ENCODE peak calls at places on chromosome 10, in six cellular contexts. T is WTC11, C is A549, H is HCT116, D is SK-N-SH, V is HepG2. L is an unnamed sample.

GRCh38 chr10:89391882-89392756 is at the start of gene IFIT1:
- DNase-seq in C (peak), T (no peak), D (peak), V (peak), H (peak), L (peak)

GRCh38 chr10:88386878-88387773 is 196.0 kb downstream of the RNLS start:
- DNase-seq in V (peak), D (peak), H (peak), T (no peak), C (peak), L (peak)

GRCh38 chr10:124498071-124498470 is 36.4 kb downstream of the LHPP start:
- DNase-seq in H (no peak), C (no peak), T (no peak), D (no peak), V (no peak), L (no peak)

GRCh38 chr10:126012485-126012884 is 116.1 kb downstream of the FANK1 start:
- DNase-seq in H (no peak), V (no peak), C (no peak), T (no peak), D (no peak), L (no peak)

GRCh38 chr10:12526311-12526710 is 177.0 kb downstream of the CAMK1D start:
- DNase-seq in H (no peak), D (no peak), T (no peak), V (no peak), C (no peak), L (no peak)

GRCh38 chr10:89653410-89653828 is 8.4 kb upstream of the PANK1 start:
- DNase-seq in H (no peak), V (peak), D (no peak), C (no peak), T (no peak), L (no peak)

GRCh38 chr10:97703398-97704067 is 10.0 kb upstream of the MARVELD1 start:
- DNase-seq in T (no peak), C (no peak), D (no peak), H (no peak), V (no peak), L (no peak)

GRCh38 chr10:1379601-1380000 is 323.4 kb downstream of the WDR37 start:
- DNase-seq in C (no peak), H (no peak), V (no peak), D (peak), T (peak), L (no peak)

GRCh38 chr10:4981722-4982471 is 18.7 kb downstream of the AKR1C1 start:
- DNase-seq in V (peak), C (peak), D (peak), T (peak), H (peak), L (peak)

GRCh38 chr10:133200621-133201031 is 29.4 kb upstream of the UTF1 start:
- DNase-seq in V (no peak), C (no peak), T (no peak), H (no peak), D (no peak), L (no peak)

GRCh38 chr10:72812798-72813430 is 80.6 kb upstream of the OIT3 start:
- DNase-seq in C (no peak), H (peak), V (no peak), T (no peak), D (no peak), L (peak)

GRCh38 chr10:61751599-61751998 is 88.9 kb downstream of the CABCOCO1 start:
- DNase-seq in H (no peak), D (no peak), V (no peak), T (no peak), C (no peak), L (no peak)

GRCh38 chr10:21534611-21535493 is 820 bp downstream of the MLLT10 start:
- DNase-seq in V (peak), C (peak), T (peak), D (peak), H (no peak), L (peak)

GRCh38 chr10:54484186-54484585 is 316.8 kb downstream of the PCDH15 start:
- DNase-seq in T (no peak), H (no peak), D (no peak), V (no peak), C (no peak), L (no peak)

GRCh38 chr10:112958275-112958995 is 8.4 kb downstream of the TCF7L2 start:
- DNase-seq in T (no peak), H (no peak), D (no peak), C (peak), V (no peak), L (no peak)

GRCh38 chr10:78316451-78316931 is 282.8 kb downstream of the RPS24 start:
- DNase-seq in V (no peak), T (no peak), D (no peak), H (no peak), C (no peak), L (no peak)

GRCh38 chr10:113399051-113399450 is 153.8 kb upstream of the HABP2 start:
- DNase-seq in H (no peak), D (no peak), V (no peak), C (no peak), T (no peak), L (no peak)

GRCh38 chr10:71812016-71812912 is 38.8 kb downstream of the PSAP start:
- DNase-seq in C (peak), V (peak), D (peak), T (peak), H (peak), L (peak)

GRCh38 chr10:88971668-88972067 is 18.9 kb upstream of the FAS start:
- DNase-seq in T (no peak), D (no peak), C (no peak), H (no peak), V (no peak), L (no peak)

GRCh38 chr10:43392757-43393156 is 16.2 kb downstream of the HNRNPF start:
- DNase-seq in D (no peak), T (no peak), C (no peak), V (no peak), H (no peak), L (no peak)

GRCh38 chr10:97149065-97149680 is 36.6 kb downstream of the SLIT1 start:
- DNase-seq in T (no peak), C (no peak), V (no peak), H (no peak), D (no peak), L (no peak)

GRCh38 chr10:79135790-79136189 is 67.0 kb downstream of the ZMIZ1 start:
- DNase-seq in H (no peak), T (no peak), V (no peak), C (no peak), D (no peak), L (no peak)

GRCh38 chr10:80204193-80204714 is 1.1 kb downstream of the ANXA11 start:
- DNase-seq in H (no peak), D (no peak), C (peak), T (peak), V (peak), L (peak)

GRCh38 chr10:124035928-124036558 is 57.4 kb downstream of the CHST15 start:
- DNase-seq in C (peak), V (peak), D (no peak), H (no peak), T (no peak), L (peak)

GRCh38 chr10:70619271-70620019 is 16.9 kb upstream of the PRF1 start:
- DNase-seq in V (no peak), T (no peak), D (no peak), H (peak), C (peak), L (peak)
- TF ChIP-seq CTCF in V (no peak), T (peak), D (peak), H (peak), C (peak), L (peak)

GRCh38 chr10:104584541-104584940 is 56.5 kb upstream of the SORCS3 start:
- DNase-seq in C (no peak), D (no peak), H (no peak), V (no peak), T (no peak), L (no peak)

GRCh38 chr10:104589871-104590270 is 51.2 kb upstream of the SORCS3 start:
- DNase-seq in D (no peak), V (no peak), H (peak), C (peak), T (no peak), L (no peak)

GRCh38 chr10:104591451-104591850 is 49.6 kb upstream of the SORCS3 start:
- DNase-seq in V (no peak), H (no peak), D (peak), C (no peak), T (no peak), L (no peak)

GRCh38 chr10:104589431-104589830 is 51.7 kb upstream of the SORCS3 start:
- DNase-seq in V (no peak), C (no peak), T (no peak), D (no peak), H (no peak), L (no peak)
- TF ChIP-seq MAX in V (no peak), C (no peak), T (no peak), D (no peak), H (no peak), L (no peak)

GRCh38 chr10:119252051-119252465 is 44.7 kb downstream of the GRK5 start:
- DNase-seq in D (peak), V (peak), H (no peak), T (no peak), C (no peak), L (no peak)
- TF ChIP-seq CTCF in D (no peak), V (peak), H (no peak), T (no peak), C (no peak), L (no peak)

GRCh38 chr10:17138450-17139062 is 8.9 kb upstream of the CUBN start:
- DNase-seq in V (peak), T (no peak), D (no peak), H (no peak), C (no peak), L (no peak)
- TF ChIP-seq MAX in V (no peak), T (no peak), D (no peak), H (no peak), C (no peak), L (no peak)

GRCh38 chr10:101035916-101036702 is 5.1 kb downstream of the SFXN3 start:
- DNase-seq in H (no peak), D (no peak), T (no peak), C (no peak), V (no peak), L (no peak)

GRCh38 chr10:101036726-101037125 is 5.7 kb downstream of the SFXN3 start:
- DNase-seq in T (no peak), D (no peak), H (no peak), C (no peak), V (no peak), L (no peak)

GRCh38 chr10:101040061-101040460 is 9.0 kb downstream of the SFXN3 start:
- DNase-seq in V (no peak), H (no peak), D (no peak), T (no peak), C (no peak), L (no peak)

GRCh38 chr10:101040851-101041250 is 9.8 kb downstream of the SFXN3 start:
- DNase-seq in T (no peak), V (no peak), C (no peak), H (no peak), D (no peak), L (no peak)

GRCh38 chr10:101038486-101038885 is 7.5 kb downstream of the SFXN3 start:
- DNase-seq in C (no peak), D (no peak), V (no peak), H (no peak), T (peak), L (no peak)
- TF ChIP-seq CTCF in C (no peak), D (no peak), V (no peak), H (no peak), T (peak), L (no peak)

GRCh38 chr10:9238041-9238440 is 1183.6 kb downstream of the GATA3 start:
- DNase-seq in V (no peak), H (no peak), C (no peak), D (no peak), T (no peak), L (no peak)
- TF ChIP-seq MAX in V (no peak), H (no peak), C (no peak), D (no peak), T (no peak), L (no peak)

GRCh38 chr10:58712982-58713381 is 200.3 kb downstream of the BICC1 start:
- DNase-seq in V (no peak), C (no peak), D (no peak), H (peak), T (no peak), L (no peak)
- TF ChIP-seq CTCF in V (no peak), C (peak), D (peak), H (no peak), T (no peak), L (no peak)

GRCh38 chr10:57249615-57250281 is 888.7 kb upstream of the ZWINT start:
- DNase-seq in C (no peak), D (no peak), T (no peak), V (no peak), H (no peak), L (no peak)
- TF ChIP-seq MAX in C (no peak), D (no peak), T (no peak), V (no peak), H (no peak), L (no peak)

GRCh38 chr10:35595106-35595505 is 10.0 kb upstream of the GJD4 start:
- DNase-seq in C (no peak), H (no peak), D (no peak), T (no peak), V (no peak), L (no peak)

GRCh38 chr10:35605191-35605590 is at the start of gene GJD4:
- DNase-seq in C (no peak), D (no peak), V (no peak), T (no peak), H (no peak), L (no peak)

GRCh38 chr10:35598379-35598778 is 6.8 kb upstream of the GJD4 start:
- DNase-seq in V (peak), T (peak), C (peak), D (peak), H (no peak), L (no peak)

GRCh38 chr10:35594115-35594849 is 10.9 kb upstream of the GJD4 start:
- DNase-seq in C (no peak), H (no peak), V (no peak), D (no peak), T (peak), L (no peak)

GRCh38 chr10:35600193-35600592 is 4.9 kb upstream of the GJD4 start:
- DNase-seq in T (no peak), H (no peak), D (no peak), V (peak), C (peak), L (peak)
- TF ChIP-seq CTCF in T (no peak), H (peak), D (no peak), V (peak), C (no peak), L (peak)

GRCh38 chr10:36172054-36172531 is 530.0 kb upstream of the FZD8 start:
- DNase-seq in V (no peak), D (no peak), C (no peak), T (no peak), H (no peak), L (no peak)
- TF ChIP-seq MAX in V (no peak), D (no peak), C (no peak), T (no peak), H (no peak), L (no peak)